ENCODE peak calls at places on chromosomes 2 and 18, in seven cellular contexts. O, M, L, K, Y, B and F are unnamed samples.

GRCh38 chr2:8412586-8412985 is 269.3 kb upstream of the ID2 start:
- DNase-seq in B (no peak), L (peak), Y (no peak), K (no peak), M (no peak), O (no peak), F (no peak)

GRCh38 chr2:182946949-182947348 is 80.5 kb upstream of the FRZB start:
- DNase-seq in Y (no peak), K (no peak), B (no peak), O (no peak), M (no peak), L (peak), F (no peak)

GRCh38 chr18:58847383-58848071 is 17.1 kb upstream of the ZNF532 start:
- DNase-seq in M (no peak), L (no peak), B (no peak), O (peak), K (no peak), Y (no peak), F (peak)

GRCh38 chr2:41698787-41699422 is 348.9 kb upstream of the PKDCC start:
- DNase-seq in L (peak), K (no peak), O (no peak), M (no peak), Y (peak), B (no peak), F (no peak)

GRCh38 chr2:80303825-80304521 is 579 bp downstream of the LRRTM1 start:
- DNase-seq in L (no peak), B (no peak), K (no peak), Y (no peak), O (peak), M (no peak), F (no peak)

GRCh38 chr2:106781196-106781595 is 104.8 kb downstream of the ST6GAL2 start:
- DNase-seq in L (no peak), Y (no peak), M (no peak), O (no peak), K (no peak), B (no peak), F (no peak)

GRCh38 chr2:234249873-234250272 is 199.4 kb downstream of the SPP2 start:
- DNase-seq in L (peak), B (peak), K (no peak), Y (peak), M (peak), O (no peak), F (no peak)

GRCh38 chr2:142076319-142076718 is 54.5 kb downstream of the LRP1B start:
- DNase-seq in O (no peak), Y (no peak), B (no peak), M (no peak), K (no peak), L (no peak), F (no peak)

GRCh38 chr2:44930274-44930826 is 11.2 kb upstream of the SIX3 start:
- DNase-seq in M (no peak), L (no peak), K (no peak), O (no peak), Y (no peak), B (no peak), F (no peak)

GRCh38 chr2:56014075-56014730 is 90.6 kb upstream of the EFEMP1 start:
- DNase-seq in K (no peak), L (no peak), B (no peak), M (no peak), O (no peak), Y (no peak), F (no peak)

GRCh38 chr2:189142893-189143759 is 36.4 kb downstream of the COL5A2 start:
- DNase-seq in K (no peak), B (no peak), O (no peak), L (peak), Y (peak), M (no peak), F (peak)
- TF ChIP-seq CTCF in K (peak), B (peak), O (peak), L (peak), Y (peak), M (no peak), F (peak)

DNA sequence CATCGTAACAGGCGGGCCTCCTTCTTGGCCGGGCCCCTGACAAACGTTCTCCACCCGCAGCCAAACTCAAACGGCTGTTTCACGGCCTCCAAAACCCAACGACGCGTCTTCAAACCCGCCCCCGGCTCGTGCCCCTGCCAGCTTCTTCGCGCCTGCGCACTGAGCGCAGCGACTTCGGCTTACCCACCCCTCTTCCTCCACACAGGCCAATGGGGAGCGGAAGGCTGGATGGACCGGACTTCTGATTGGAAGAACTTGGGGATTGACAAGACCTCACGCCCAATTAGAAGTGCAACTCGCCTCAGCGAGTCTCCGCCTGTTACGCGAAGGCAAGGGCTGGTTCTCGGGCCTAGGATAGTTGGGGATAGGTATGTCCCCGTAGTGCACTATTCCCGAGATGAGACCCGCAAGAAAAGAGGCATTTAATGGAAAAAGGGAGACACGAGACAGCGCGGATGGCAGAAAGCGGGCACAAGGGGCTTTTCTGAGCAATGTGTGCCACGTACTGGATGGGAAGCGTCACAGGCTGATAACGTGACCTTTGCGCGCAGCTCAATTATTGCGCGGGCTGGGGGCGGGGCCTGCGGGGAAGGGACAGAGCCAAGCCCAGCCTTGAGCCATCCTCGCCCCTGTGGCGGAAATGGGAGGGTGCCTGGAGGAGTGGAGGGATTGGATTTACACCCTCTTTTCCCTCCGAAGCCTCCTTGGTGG is at the start of gene LAPTM4A:
- DNase-seq in Y (peak), K (peak), M (peak), O (peak), B (peak), L (peak), F (peak)
- TF ChIP-seq CTCF in Y (no peak), K (no peak), M (peak), O (no peak), B (no peak), L (peak), F (no peak)

GRCh38 chr18:33404244-33404873 is 36.2 kb downstream of the CCDC178 start:
- DNase-seq in Y (no peak), O (no peak), B (no peak), M (no peak), L (no peak), K (no peak), F (no peak)
- TF ChIP-seq CTCF in Y (peak), O (no peak), B (no peak), M (no peak), L (peak), K (peak), F (no peak)

GRCh38 chr18:50662177-50662576 is 102.3 kb downstream of the MAPK4 start:
- DNase-seq in B (no peak), M (no peak), Y (peak), L (peak), K (no peak), O (no peak), F (peak)
- TF ChIP-seq CTCF in B (peak), M (no peak), Y (peak), L (peak), K (peak), O (no peak), F (peak)

GRCh38 chr2:120110062-120110362 is 97.1 kb downstream of the EPB41L5 start:
- DNase-seq in M (no peak), L (no peak), K (no peak), Y (no peak), O (no peak), B (no peak), F (no peak)

GRCh38 chr2:120108749-120109148 is 95.9 kb downstream of the EPB41L5 start:
- DNase-seq in K (no peak), O (no peak), M (no peak), Y (peak), B (no peak), L (peak), F (no peak)

GRCh38 chr2:120110507-120110906 is 97.6 kb downstream of the EPB41L5 start:
- DNase-seq in K (no peak), L (peak), Y (no peak), O (no peak), M (no peak), B (no peak), F (no peak)

GRCh38 chr2:120108049-120108448 is 95.2 kb downstream of the EPB41L5 start:
- DNase-seq in O (no peak), B (peak), L (peak), Y (peak), K (no peak), M (peak), F (peak)

DNA sequence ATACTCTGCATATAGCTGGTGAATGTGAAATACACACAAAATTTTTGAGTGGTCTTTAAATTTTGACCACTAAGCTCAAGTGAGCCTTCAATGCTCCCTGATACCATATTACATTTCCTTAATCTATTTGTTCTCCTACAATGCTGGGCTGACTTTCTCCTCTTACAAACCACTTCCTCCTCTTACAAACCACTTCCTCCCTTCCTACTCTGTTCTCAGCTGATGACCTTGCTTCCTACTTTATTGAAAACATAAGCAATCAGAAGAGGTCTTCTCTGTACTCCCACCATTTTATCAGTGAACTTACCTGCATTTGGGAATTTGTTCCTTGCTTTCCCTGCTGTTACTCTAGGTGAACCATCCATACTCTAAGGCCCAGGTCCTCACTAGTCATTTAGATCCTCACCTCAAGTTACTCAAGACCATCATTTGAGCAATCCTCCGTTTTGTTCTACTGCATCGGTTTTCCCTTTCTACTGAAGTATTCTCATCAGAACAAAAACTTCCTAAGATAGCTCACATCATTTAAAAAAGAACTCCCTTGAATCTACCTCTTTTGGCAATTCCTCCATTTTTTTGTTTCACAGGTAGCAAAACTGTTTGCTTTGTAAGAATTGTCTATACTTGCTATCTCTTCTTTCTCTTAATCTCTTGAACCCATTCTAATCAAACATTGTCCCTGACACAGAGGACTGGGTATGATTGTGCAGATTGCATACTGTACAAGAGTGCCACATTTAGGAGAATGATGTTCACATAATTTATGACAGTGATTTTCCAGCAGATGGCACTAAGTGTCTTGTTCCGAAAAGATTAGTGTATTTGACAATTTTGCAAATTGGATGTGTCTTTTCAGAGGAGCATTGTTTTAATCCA is 96.5 kb downstream of the EPB41L5 start:
- DNase-seq in M (no peak), B (peak), Y (peak), K (no peak), O (no peak), L (peak), F (no peak)
- TF ChIP-seq CTCF in M (peak), B (peak), Y (peak), K (peak), O (no peak), L (peak), F (no peak)

GRCh38 chr18:46315187-46315586 is 211.0 kb downstream of the HAUS1 start:
- DNase-seq in Y (no peak), L (no peak), B (no peak), O (no peak), M (no peak), K (no peak), F (no peak)
- TF ChIP-seq CTCF in Y (no peak), L (no peak), B (no peak), O (no peak), M (no peak), K (no peak), F (no peak)

DNA sequence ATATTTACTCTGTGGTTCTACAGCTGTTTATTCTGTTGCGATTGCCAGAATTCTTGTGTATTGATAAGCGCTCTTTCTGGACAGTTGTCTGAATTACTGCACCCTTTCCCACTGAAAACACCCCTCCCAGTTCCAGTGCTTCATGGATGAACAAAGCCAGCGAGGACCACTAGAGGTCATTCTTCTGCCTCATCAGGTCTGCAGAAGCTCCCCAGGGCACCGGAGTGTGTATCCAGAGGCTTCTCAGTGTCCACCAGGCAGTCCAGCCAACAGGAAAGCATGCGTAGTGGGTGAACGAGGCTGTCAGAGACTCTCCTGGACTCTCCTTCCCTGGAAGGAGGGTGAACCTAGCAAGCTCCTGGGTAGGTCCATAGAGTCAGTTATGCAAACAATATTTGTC is 40.6 kb upstream of the INHBB start:
- DNase-seq in B (no peak), K (no peak), Y (peak), L (no peak), O (no peak), M (no peak), F (peak)
- TF ChIP-seq CTCF in B (peak), K (peak), Y (peak), L (peak), O (no peak), M (no peak), F (no peak)

GRCh38 chr2:2846379-2847130 is 515.5 kb upstream of the MYT1L start:
- DNase-seq in L (no peak), K (no peak), Y (peak), B (no peak), O (no peak), M (peak), F (peak)

GRCh38 chr2:2845796-2846315 is 514.8 kb upstream of the MYT1L start:
- DNase-seq in K (no peak), L (no peak), O (no peak), B (no peak), M (no peak), Y (no peak), F (no peak)

GRCh38 chr2:2845267-2845666 is 514.2 kb upstream of the MYT1L start:
- DNase-seq in K (no peak), L (no peak), O (no peak), Y (no peak), B (no peak), M (no peak), F (no peak)

GRCh38 chr2:2842466-2842865 is 511.4 kb upstream of the MYT1L start:
- DNase-seq in Y (no peak), K (no peak), O (no peak), M (no peak), B (no peak), L (no peak), F (no peak)

GRCh38 chr2:2843969-2844548 is 513.0 kb upstream of the MYT1L start:
- DNase-seq in L (no peak), B (no peak), K (no peak), O (no peak), Y (peak), M (no peak), F (peak)
- TF ChIP-seq CTCF in L (no peak), B (no peak), K (no peak), O (no peak), Y (peak), M (no peak), F (peak)

GRCh38 chr2:18078206-18078605 is 199.7 kb downstream of the KCNS3 start:
- DNase-seq in Y (no peak), K (no peak), M (no peak), O (no peak), B (no peak), L (no peak), F (no peak)
- TF ChIP-seq CTCF in Y (no peak), K (no peak), M (no peak), O (no peak), B (no peak), L (no peak), F (no peak)